ENCODE peak calls at places on chromosome 3, in five cellular contexts. Z is germinal center, G is ureter, R is mucosa of gallbladder, N is H7. F is an unnamed sample.

GRCh38 chr3:181713300-181713647 is 1.5 kb downstream of the SOX2 start:
- DNase-seq in Z (no peak), G (no peak), R (no peak), N (no peak), F (no peak)

GRCh38 chr3:9206287-9206686 is 43.2 kb downstream of the SRGAP3 start:
- DNase-seq in Z (no peak), G (no peak), R (no peak), N (no peak), F (no peak)

GRCh38 chr3:123605789-123606234 is 21.0 kb upstream of the HACD2 start:
- DNase-seq in Z (peak; percentile 44), G (peak; percentile 36), R (peak; percentile 68), N (no peak), F (peak; percentile 16)

GRCh38 chr3:37163262-37164020 is 10.9 kb downstream of the LRRFIP2 start:
- DNase-seq in Z (no peak), G (no peak), R (no peak), N (peak; percentile 39), F (no peak)

GRCh38 chr3:53022647-53023046 is 23.2 kb downstream of the SFMBT1 start:
- DNase-seq in Z (no peak), G (no peak), R (no peak), N (no peak), F (no peak)

GRCh38 chr3:132145833-132146232 is 111.0 kb upstream of the CPNE4 start:
- DNase-seq in Z (no peak), G (no peak), R (no peak), N (no peak), F (no peak)

GRCh38 chr3:136925425-136926190 is 32.2 kb upstream of the IL20RB start:
- DNase-seq in Z (no peak), G (no peak), R (no peak), N (no peak), F (no peak)

GRCh38 chr3:131549340-131549739 is 46.6 kb upstream of the MRPL3 start:
- DNase-seq in Z (peak; percentile 4), G (no peak), R (no peak), N (no peak), F (peak; percentile 7)

GRCh38 chr3:28800203-28800602 is 451.6 kb upstream of the AZI2 start:
- DNase-seq in Z (no peak), G (no peak), R (no peak), N (no peak), F (no peak)

GRCh38 chr3:51799879-51800757 is 21.1 kb upstream of the IQCF6 start:
- DNase-seq in Z (peak; percentile 33), G (no peak), R (peak; percentile 27), N (no peak), F (peak; percentile 38)

GRCh38 chr3:94062513-94063404 is at the start of the genes DHFR2 and NSUN3:
- DNase-seq in Z (peak; percentile 82), G (peak; percentile 93), R (peak; percentile 95), N (peak; percentile 62), F (peak; percentile 94)

GRCh38 chr3:133426721-133427120 is 26.9 kb downstream of the BFSP2 start:
- DNase-seq in Z (no peak), G (no peak), R (no peak), N (no peak), F (no peak)

GRCh38 chr3:9380014-9380413 is 17.2 kb downstream of the THUMPD3 start:
- DNase-seq in Z (no peak), G (no peak), R (no peak), N (no peak), F (no peak)

GRCh38 chr3:45593708-45594601 is 596 bp upstream of the LIMD1 start:
- DNase-seq in Z (peak; percentile 77), G (peak; percentile 72), R (peak; percentile 69), N (peak; percentile 97), F (peak; percentile 92)

GRCh38 chr3:72997421-72997961 is 880 bp downstream of the PPP4R2 start:
- DNase-seq in Z (peak; percentile 51), G (no peak), R (peak; percentile 15), N (peak; percentile 59), F (peak; percentile 67)

GRCh38 chr3:41251593-41251992 is 52.3 kb downstream of the CTNNB1 start:
- DNase-seq in Z (no peak), G (no peak), R (no peak), N (no peak), F (no peak)

GRCh38 chr3:46359748-46360509 is 6.0 kb downstream of the CCR2 start:
- DNase-seq in Z (no peak), G (no peak), R (no peak), N (no peak), F (no peak)